ENCODE peak calls at places on chromosome 2, in four cellular contexts. K is ascending aorta, Z is ovary, B is spleen. P is an unnamed sample.

GRCh38 chr2:119419065-119419464 is 12.6 kb upstream of the TMEM37 start:
- DNase-seq in Z (no peak), K (no peak), B (no peak), P (no peak)

GRCh38 chr2:176115883-176116813 is at the start of gene HOXD10:
- DNase-seq in Z (peak; percentile 50), K (peak; percentile 60), B (peak; percentile 75), P (peak; percentile 63)

GRCh38 chr2:205868773-205869333 is 186.6 kb downstream of the NRP2 start:
- DNase-seq in K (no peak), B (no peak), Z (no peak), P (no peak)

GRCh38 chr2:152298754-152299153 is 36.2 kb upstream of the FMNL2 start:
- DNase-seq in B (no peak), K (no peak), Z (no peak), P (no peak)

GRCh38 chr2:174775586-174775985 is 11.3 kb upstream of the CHRNA1 start:
- DNase-seq in K (no peak), Z (no peak), B (no peak), P (no peak)

GRCh38 chr2:71856709-71857525 is 290.7 kb downstream of the CYP26B1 start:
- DNase-seq in Z (no peak), K (peak; percentile 61), B (no peak), P (peak; percentile 18)

GRCh38 chr2:67880291-67880761 is 182.5 kb downstream of the C1D start:
- DNase-seq in Z (no peak), B (no peak), K (no peak), P (no peak)

GRCh38 chr2:42371621-42372473 is 10.8 kb upstream of the COX7A2L start:
- DNase-seq in Z (peak; percentile 48), B (no peak), K (no peak), P (no peak)

GRCh38 chr2:180520206-180520605 is 460.2 kb upstream of the UBE2E3 start:
- DNase-seq in Z (no peak), K (no peak), B (no peak), P (no peak)

GRCh38 chr2:85990084-85990483 is 101.3 kb upstream of the ST3GAL5 start:
- DNase-seq in Z (no peak), K (peak; percentile 35), B (no peak), P (no peak)

GRCh38 chr2:14257801-14258507 is 374.6 kb upstream of the LRATD1 start:
- DNase-seq in Z (no peak), K (no peak), B (no peak), P (no peak)

GRCh38 chr2:108293850-108294249 is 5.2 kb downstream of the SULT1C2 start:
- DNase-seq in B (no peak), Z (no peak), K (no peak), P (no peak)

GRCh38 chr2:108287169-108287568 is 1.5 kb upstream of the SULT1C2 start:
- DNase-seq in B (no peak), Z (no peak), K (no peak), P (no peak)

DNA sequence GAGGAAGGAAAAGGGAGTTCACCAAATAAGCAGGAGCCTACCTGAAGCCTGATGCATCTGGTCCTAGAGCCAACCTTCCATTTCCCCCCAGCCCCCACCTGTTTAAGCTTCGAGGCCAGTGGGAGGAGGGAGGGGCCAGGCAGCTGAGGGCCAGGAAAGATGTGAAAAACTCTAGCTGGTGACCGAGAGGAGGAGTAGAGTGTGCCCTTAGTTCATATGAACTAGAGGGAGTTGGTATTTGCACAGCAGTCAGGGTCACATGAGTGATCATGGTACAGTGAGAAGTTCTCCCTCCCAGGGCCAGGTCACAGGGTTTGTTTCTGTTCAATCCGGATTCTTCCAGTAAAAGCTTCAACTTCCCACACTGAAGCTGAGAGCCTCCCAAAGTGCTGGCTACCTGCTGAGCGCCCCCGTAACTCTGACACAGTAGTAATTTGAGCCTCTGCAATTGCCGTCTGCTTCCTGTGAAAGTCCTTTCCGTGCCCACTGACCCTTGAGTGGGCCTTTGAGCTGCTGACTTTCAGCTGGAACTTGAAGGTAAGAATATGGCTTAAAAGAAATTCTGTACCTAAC is at the start of gene SULT1C2:
- DNase-seq in B (no peak), K (no peak), Z (no peak), P (no peak)
- H3K36me3 ChIP-seq in B (no peaks in the 10 kb centered on the region), K (no peaks in the 10 kb centered on the region), Z (no peaks in the 10 kb centered on the region), P (no peaks in the 10 kb centered on the region)

GRCh38 chr2:11753452-11753885 is 7.0 kb downstream of the LPIN1 start:
- DNase-seq in B (peak; percentile 87), K (no peak), Z (no peak), P (peak; percentile 88)
- H3K4me1 ChIP-seq in B (peaks cover 59% of the 10 kb centered on the region), K (no peaks in the 10 kb centered on the region), Z (peaks cover 25% of the 10 kb centered on the region), P (peaks cover 23% of the 10 kb centered on the region)

DNA sequence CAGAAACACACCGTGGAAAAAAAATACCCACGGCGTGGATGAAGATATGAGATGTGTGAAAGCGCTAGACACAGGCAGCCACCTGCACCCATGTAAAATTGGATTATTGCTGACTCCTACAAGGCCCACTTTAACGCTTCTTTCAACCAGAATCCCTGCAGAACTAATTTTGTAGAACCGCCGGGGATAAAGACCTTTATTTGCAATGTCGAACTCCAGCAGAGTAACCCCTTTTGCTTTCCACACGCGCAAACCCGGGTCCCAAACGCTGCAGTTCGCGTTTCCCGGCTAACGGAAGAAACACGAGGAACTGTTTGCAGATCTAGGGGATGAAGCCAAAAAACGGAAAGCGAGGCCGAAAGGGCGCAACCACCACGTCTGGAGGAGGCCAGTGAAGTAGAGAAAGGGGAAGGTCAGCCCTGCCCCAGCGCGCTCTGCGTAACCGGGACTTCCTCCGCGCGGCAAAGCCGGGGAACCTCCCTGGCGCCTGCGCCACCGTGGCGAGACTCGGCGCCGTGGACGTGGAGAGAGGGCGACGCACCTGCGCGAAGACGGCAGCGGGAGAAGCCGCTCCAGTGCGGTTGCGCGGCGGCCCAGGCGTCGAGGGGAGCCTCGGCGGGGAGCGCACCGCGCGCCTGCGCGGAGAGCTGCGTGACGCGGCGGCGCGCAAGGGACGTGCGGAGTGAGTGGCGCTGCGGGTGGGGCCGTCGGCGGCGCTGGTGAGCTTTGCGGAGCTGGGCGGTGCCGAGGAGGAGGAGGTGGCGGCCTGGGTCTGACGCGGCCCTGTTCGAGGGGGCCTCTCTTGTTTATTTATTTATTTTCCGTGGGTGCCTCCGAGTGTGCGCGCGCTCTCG is at the start of gene PPP1CB:
- DNase-seq in Z (peak; percentile 96), B (peak; percentile 99), K (peak; percentile 97), P (peak; percentile 92)
- TF ChIP-seq CTCF in Z (peak; percentile 11), B (peak; percentile 73), K (peak; percentile 9), P (peak; percentile 10)

DNA sequence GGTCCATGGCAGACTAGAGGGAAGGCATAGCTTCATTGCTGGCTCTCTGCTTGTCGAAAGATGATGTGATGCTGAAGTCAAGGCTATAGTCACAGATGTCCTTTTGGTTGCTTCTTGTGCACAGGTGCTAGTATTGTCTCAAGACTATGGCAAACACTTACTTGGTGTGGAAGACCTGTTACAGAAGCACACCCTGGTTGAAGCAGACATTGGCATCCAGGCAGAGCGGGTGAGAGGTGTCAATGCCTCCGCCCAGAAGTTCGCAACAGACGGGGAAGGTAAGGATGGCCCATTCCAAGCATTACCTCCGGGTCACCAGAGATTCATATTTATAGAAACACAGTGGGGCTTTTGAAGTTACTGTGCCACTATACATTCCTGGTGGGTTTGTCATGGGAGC is 95.5 kb upstream of the EML6 start:
- DNase-seq in B (no peak), K (no peak), Z (no peak), P (no peak)
- H3K36me3 ChIP-seq in B (peaks cover 83% of the 10 kb centered on the region), K (peaks cover 66% of the 10 kb centered on the region), Z (no peaks in the 10 kb centered on the region), P (peaks cover 8% of the 10 kb centered on the region)

GRCh38 chr2:189214484-189214883 is 34.9 kb upstream of the COL5A2 start:
- DNase-seq in Z (no peak), K (no peak), B (no peak), P (no peak)
- H3K4me1 ChIP-seq in Z (no peaks in the 10 kb centered on the region), K (no peaks in the 10 kb centered on the region), B (no peaks in the 10 kb centered on the region), P (peaks cover 6% of the 10 kb centered on the region)

GRCh38 chr2:21099281-21099907 is 24.4 kb upstream of the TDRD15 start:
- DNase-seq in Z (no peak), K (no peak), B (no peak), P (no peak)

GRCh38 chr2:21098294-21098693 is 25.5 kb upstream of the TDRD15 start:
- DNase-seq in Z (no peak), B (no peak), K (no peak), P (no peak)

GRCh38 chr2:21102356-21102755 is 21.4 kb upstream of the TDRD15 start:
- DNase-seq in K (no peak), B (peak; percentile 58), Z (no peak), P (no peak)

GRCh38 chr2:21104030-21104660 is 19.6 kb upstream of the TDRD15 start:
- DNase-seq in Z (no peak), B (no peak), K (no peak), P (no peak)

DNA sequence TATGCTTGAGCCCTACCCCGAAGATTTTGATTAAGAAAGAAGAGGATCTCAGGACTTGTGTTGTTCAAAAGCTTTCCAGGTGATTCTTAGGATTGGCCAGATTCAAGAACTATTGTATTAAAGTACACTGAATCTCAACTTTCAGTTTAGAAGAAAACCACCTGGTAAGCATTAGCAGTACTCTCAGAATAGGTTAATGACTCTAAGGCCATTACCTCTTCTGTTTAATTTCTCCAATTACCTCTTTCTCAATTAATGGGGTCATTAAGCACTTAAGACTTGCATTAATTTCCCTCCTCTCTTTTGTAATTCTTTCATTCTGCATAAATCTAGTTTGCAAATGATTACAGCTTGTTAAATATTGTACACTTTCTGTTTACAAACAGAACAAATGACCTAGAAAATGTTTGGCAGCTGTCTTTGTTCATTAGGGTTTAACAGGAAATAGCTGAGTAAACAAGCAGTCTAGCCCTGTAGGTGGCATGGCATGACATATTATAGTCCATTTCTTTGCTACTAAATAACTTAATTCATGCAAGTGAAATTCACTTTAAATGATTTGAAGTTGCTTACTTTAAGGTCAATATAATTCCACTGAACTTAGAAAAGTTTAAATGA is 20.4 kb upstream of the TDRD15 start:
- DNase-seq in B (no peak), Z (no peak), K (no peak), P (no peak)
- TF ChIP-seq CTCF in B (no peak), Z (no peak), K (no peak), P (no peak)

DNA sequence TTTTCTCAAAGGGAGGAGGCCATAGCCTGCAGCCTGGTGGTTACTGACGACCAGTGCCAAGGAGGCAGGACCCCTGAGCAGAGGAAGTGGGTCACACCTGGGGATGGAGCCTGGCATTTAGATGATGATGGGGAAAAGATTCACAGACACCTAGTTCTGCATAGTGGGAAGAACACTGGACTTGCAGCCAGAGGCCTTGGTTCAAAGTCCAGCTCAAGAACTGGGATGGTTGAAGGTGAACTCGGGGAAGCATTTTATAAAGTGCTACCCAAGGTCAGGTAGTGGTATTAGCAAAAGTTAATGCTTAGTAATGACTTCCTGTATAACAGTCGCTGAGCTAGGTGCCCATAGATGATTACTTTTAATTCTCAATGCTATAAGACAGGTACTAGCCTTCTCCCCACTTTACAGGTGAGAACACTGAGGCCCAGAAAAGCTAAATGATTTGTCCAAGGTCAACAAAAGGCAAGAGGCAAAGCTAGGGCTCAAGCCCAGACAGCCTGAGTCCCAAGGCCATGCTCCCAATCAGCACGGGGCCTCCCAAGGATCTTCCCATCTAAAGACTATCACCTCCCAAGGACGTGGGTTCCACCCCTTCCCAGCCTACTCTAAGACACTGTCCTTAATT is 134.4 kb downstream of the TNS1 start:
- DNase-seq in K (no peak), Z (no peak), B (no peak), P (no peak)
- H3K36me3 ChIP-seq in K (peaks cover 100% of the 10 kb centered on the region), Z (no peaks in the 10 kb centered on the region), B (peaks cover 40% of the 10 kb centered on the region), P (no peaks in the 10 kb centered on the region)

P was measured in mucosa of descending colon.